ENCODE peak calls at places on chromosomes 6 and 20, in nine cellular contexts. K is endothelial cell of umbilical vein, O is HCT116, J is sigmoid colon, M is Panc1, Y is spleen, U is breast epithelium, I is H1, X is GM23338. F is an unnamed sample. For H3K4me1, the result is how much of the 10 kb centered on the place peaks cover.

GRCh38 chr6:39184906-39185580 is 44.2 kb downstream of the KCNK5 start:
- DNase-seq in K (no peak), Y (no peak), I (no peak), X (no peak), O (no peak), J (peak), U (no peak), M (no peak), F (no peak)

GRCh38 chr6:119110601-119111548 is 32.4 kb upstream of the FAM184A start:
- DNase-seq in O (peak), I (no peak), K (peak), U (no peak), J (no peak), Y (no peak), X (peak), M (peak), F (no peak)

GRCh38 chr20:1863296-1863695 is 31.9 kb upstream of the SIRPA start:
- DNase-seq in O (no peak), U (no peak), Y (no peak), I (no peak), X (no peak), M (no peak), J (no peak), K (no peak), F (no peak)

GRCh38 chr6:257774-258173 is 34.5 kb upstream of the DUSP22 start:
- DNase-seq in Y (no peak), U (no peak), O (no peak), M (no peak), K (no peak), J (no peak), X (no peak), I (no peak), F (no peak)

GRCh38 chr6:47116616-47117015 is 74.5 kb upstream of the ADGRF1 start:
- DNase-seq in I (no peak), Y (no peak), O (no peak), M (no peak), K (no peak), J (no peak), U (no peak), X (no peak), F (no peak)

GRCh38 chr6:163324326-163324927 is 90.1 kb upstream of the QKI start:
- DNase-seq in U (no peak), M (no peak), J (no peak), I (no peak), X (no peak), O (no peak), K (no peak), Y (no peak), F (no peak)

GRCh38 chr6:73585566-73586415 is 65.0 kb upstream of the EEF1A1 start:
- DNase-seq in I (no peak), J (no peak), K (peak), X (peak), Y (no peak), M (peak), O (peak), U (no peak), F (no peak)

GRCh38 chr6:107122748-107123147 is 7.4 kb upstream of the BEND3 start:
- DNase-seq in J (no peak), Y (no peak), O (no peak), U (no peak), M (no peak), K (no peak), I (no peak), X (no peak), F (no peak)

GRCh38 chr6:74851598-74851997 is 354.3 kb downstream of the COL12A1 start:
- DNase-seq in M (no peak), Y (no peak), K (no peak), X (no peak), J (no peak), U (no peak), I (no peak), O (no peak), F (no peak)

GRCh38 chr6:70415247-70415646 is 1.9 kb downstream of the FAM135A start:
- DNase-seq in X (no peak), M (no peak), I (no peak), J (no peak), O (no peak), U (no peak), K (no peak), Y (no peak), F (no peak)

GRCh38 chr6:130396722-130397121 is 30.9 kb downstream of the TMEM200A start:
- DNase-seq in I (no peak), K (no peak), X (no peak), Y (no peak), U (no peak), J (no peak), M (no peak), O (no peak), F (no peak)

GRCh38 chr6:146693342-146693741 is 94.6 kb downstream of the ADGB start:
- DNase-seq in Y (no peak), I (no peak), K (no peak), O (no peak), M (no peak), U (no peak), X (no peak), J (no peak), F (no peak)

GRCh38 chr20:46967647-46968046 is 73.0 kb downstream of the EYA2 start:
- DNase-seq in J (no peak), Y (peak), X (no peak), I (no peak), U (no peak), O (no peak), M (no peak), K (no peak), F (no peak)

GRCh38 chr6:25448965-25449538 is 169.9 kb downstream of the CARMIL1 start:
- DNase-seq in U (no peak), M (no peak), Y (no peak), J (no peak), K (no peak), O (no peak), I (no peak), X (peak), F (no peak)

GRCh38 chr6:39964094-39964493 is 29.8 kb upstream of the MOCS1 start:
- DNase-seq in X (peak), U (no peak), M (no peak), K (no peak), O (no peak), Y (no peak), I (no peak), J (no peak), F (no peak)

GRCh38 chr6:108477034-108477433 is 83.7 kb upstream of the FOXO3 start:
- DNase-seq in K (no peak), Y (no peak), U (no peak), J (no peak), M (no peak), O (no peak), X (no peak), I (no peak), F (no peak)

GRCh38 chr6:51844391-51844735 is 243.1 kb downstream of the PKHD1 start:
- DNase-seq in J (no peak), X (peak), M (no peak), I (no peak), O (no peak), U (no peak), K (no peak), Y (no peak), F (no peak)

GRCh38 chr6:151475653-151476523 is 17.9 kb upstream of the CCDC170 start:
- DNase-seq in I (peak), K (peak), X (peak), J (no peak), O (peak), U (no peak), Y (no peak), M (peak), F (no peak)

GRCh38 chr20:33604084-33604990 is 57.8 kb upstream of the C20orf144 start:
- DNase-seq in O (no peak), Y (no peak), J (no peak), I (no peak), K (no peak), M (no peak), X (no peak), U (no peak), F (no peak)

GRCh38 chr6:18412644-18413043 is 25.5 kb downstream of the RNF144B start:
- DNase-seq in X (no peak), M (no peak), J (no peak), O (no peak), Y (no peak), U (no peak), K (no peak), I (no peak), F (no peak)

GRCh38 chr6:22956029-22956715 is 386.8 kb downstream of the HDGFL1 start:
- DNase-seq in J (no peak), O (no peak), M (no peak), X (no peak), K (no peak), I (no peak), U (no peak), Y (no peak), F (no peak)

GRCh38 chr6:5671162-5671561 is 335.6 kb downstream of the NRN1 start:
- DNase-seq in J (no peak), U (no peak), M (no peak), K (no peak), Y (no peak), I (no peak), X (no peak), O (no peak), F (no peak)

GRCh38 chr20:45294659-45295058 is 12.0 kb upstream of the RBPJL start:
- DNase-seq in J (no peak), U (no peak), I (no peak), M (no peak), O (no peak), Y (no peak), X (no peak), K (no peak), F (no peak)

GRCh38 chr6:1906625-1907024 is 296.9 kb downstream of the FOXC1 start:
- DNase-seq in I (no peak), J (no peak), O (no peak), X (no peak), U (no peak), K (no peak), M (no peak), Y (no peak), F (no peak)

GRCh38 chr20:13458860-13459451 is 179.8 kb downstream of the TASP1 start:
- DNase-seq in O (peak), I (no peak), M (peak), K (peak), J (no peak), U (no peak), Y (no peak), X (peak), F (no peak)

GRCh38 chr6:167553716-167554115 is 228.8 kb downstream of the TTLL2 start:
- DNase-seq in X (no peak), K (no peak), Y (no peak), U (no peak), O (no peak), J (no peak), M (no peak), I (no peak), F (no peak)

GRCh38 chr6:100506651-100507050 is 41.9 kb upstream of the SIM1 start:
- DNase-seq in O (no peak), M (no peak), Y (no peak), X (no peak), U (no peak), J (no peak), K (peak), I (no peak), F (no peak)

GRCh38 chr20:33075281-33075680 is 4.2 kb upstream of the BPIFB4 start:
- DNase-seq in U (no peak), J (no peak), K (no peak), M (no peak), X (no peak), O (no peak), I (no peak), Y (peak), F (no peak)

GRCh38 chr6:40626886-40627285 is 39.7 kb upstream of the LRFN2 start:
- DNase-seq in U (no peak), O (no peak), Y (no peak), I (no peak), X (no peak), M (no peak), K (no peak), J (no peak), F (no peak)

GRCh38 chr6:35775031-35775430 is 1.4 kb upstream of the CLPSL2 start:
- DNase-seq in O (no peak), M (no peak), Y (no peak), J (no peak), X (no peak), I (no peak), U (peak), K (peak), F (no peak)

GRCh38 chr6:90194371-90194841 is 102.2 kb downstream of the BACH2 start:
- DNase-seq in J (no peak), O (no peak), Y (no peak), U (no peak), K (peak), I (no peak), M (no peak), X (no peak), F (no peak)
- TF ChIP-seq POLR2AphosphoS5 in J (no peak), O (no peak), Y (no peak), U (no peak), K (no peak), I (no peak), M (no peak), X (no peak), F (no peak)

GRCh38 chr6:30883476-30883742 is 910 bp upstream of the DDR1 start:
- DNase-seq in X (no peak), Y (no peak), K (no peak), U (no peak), J (no peak), M (no peak), O (no peak), I (no peak), F (no peak)
- H3K4me1 ChIP-seq in X (half or more), Y (half or more), K (under half), U (under half), J (under half), M (under half), O (half or more), I (half or more), F (half or more)

GRCh38 chr6:87793340-87793739 is 91.3 kb upstream of the AKIRIN2 start:
- DNase-seq in J (no peak), K (no peak), Y (no peak), U (no peak), O (no peak), I (no peak), M (no peak), X (no peak), F (no peak)
- TF ChIP-seq POLR2AphosphoS5 in J (no peak), K (no peak), Y (no peak), U (no peak), O (no peak), I (no peak), M (no peak), X (no peak), F (no peak)

DNA sequence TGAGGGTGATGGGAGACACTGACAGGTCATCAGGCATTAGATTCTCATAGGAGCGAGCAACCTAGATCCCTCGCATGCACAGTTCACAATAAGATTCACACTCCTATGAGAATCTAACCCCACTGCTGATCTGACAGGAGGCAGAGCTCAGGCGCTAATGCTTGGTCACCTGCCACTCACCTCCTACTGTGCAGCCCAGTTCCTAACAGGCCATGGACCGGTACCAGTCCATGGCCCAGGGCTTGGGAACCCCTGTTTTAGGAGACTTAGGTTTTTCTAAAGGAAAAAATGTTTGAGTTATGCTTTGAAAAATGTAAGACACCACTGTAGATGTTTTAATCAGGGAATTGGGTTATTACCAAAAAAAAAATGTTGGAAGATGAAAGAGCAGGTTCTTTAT is 6.7 kb downstream of the HLA-E start:
- DNase-seq in X (no peak), U (no peak), O (no peak), J (no peak), Y (no peak), K (no peak), I (no peak), M (no peak), F (no peak)
- H3K4me1 ChIP-seq in X (under half), U (under half), O (under half), J (under half), Y (half or more), K (under half), I (under half), M (under half), F (under half)

DNA sequence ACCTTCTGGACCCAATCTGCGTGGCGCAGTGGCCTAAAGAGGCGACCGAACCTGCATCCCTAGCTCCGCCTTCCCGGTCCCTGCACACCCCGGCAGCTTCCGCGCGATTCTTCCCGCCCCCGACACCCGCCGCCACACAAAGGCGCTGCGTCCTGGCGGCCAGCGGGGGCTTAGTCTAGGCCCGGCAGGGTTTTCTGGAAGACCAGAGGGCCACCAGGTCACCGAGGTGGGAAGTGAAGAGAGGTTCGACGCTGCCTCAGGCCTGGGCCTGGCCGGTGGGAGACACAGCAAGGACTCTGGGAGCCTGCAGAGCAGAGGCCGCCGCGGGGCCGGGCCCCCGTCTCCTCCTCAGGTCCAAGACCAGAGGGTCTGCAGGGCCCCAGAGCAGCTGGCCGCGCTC is 154.9 kb downstream of the OR2B2 start:
- DNase-seq in I (peak), Y (peak), O (no peak), K (no peak), M (no peak), J (no peak), X (peak), U (no peak), F (peak)
- TF ChIP-seq POLR2AphosphoS5 in I (no peak), Y (peak), O (no peak), K (no peak), M (no peak), J (no peak), X (peak), U (no peak), F (no peak)

DNA sequence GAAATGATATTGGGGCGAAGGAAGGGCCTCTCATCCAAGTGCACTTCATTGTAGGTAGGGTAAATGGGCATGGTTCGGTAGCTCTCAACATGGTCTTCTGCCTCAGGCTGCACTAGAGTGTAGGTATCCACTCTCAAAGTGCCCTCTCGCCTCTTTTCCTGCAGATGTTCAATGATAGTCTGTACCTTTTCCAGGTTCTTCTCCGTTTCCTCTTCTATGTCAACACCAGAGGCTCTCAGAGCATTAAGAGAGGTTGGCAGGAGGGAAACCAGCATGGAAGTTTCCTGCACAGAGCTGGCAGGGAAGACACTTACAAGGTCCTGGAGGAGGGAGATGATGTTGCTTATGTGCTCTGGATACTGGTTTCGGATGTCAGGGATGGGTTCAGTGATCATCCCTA is 7.1 kb downstream of the ZNFX1 start:
- DNase-seq in Y (no peak), J (no peak), X (no peak), O (no peak), U (no peak), K (no peak), M (no peak), I (no peak), F (no peak)
- H3K4me1 ChIP-seq in Y (half or more), J (under half), X (under half), O (under half), U (under half), K (under half), M (under half), I (under half), F (half or more)

DNA sequence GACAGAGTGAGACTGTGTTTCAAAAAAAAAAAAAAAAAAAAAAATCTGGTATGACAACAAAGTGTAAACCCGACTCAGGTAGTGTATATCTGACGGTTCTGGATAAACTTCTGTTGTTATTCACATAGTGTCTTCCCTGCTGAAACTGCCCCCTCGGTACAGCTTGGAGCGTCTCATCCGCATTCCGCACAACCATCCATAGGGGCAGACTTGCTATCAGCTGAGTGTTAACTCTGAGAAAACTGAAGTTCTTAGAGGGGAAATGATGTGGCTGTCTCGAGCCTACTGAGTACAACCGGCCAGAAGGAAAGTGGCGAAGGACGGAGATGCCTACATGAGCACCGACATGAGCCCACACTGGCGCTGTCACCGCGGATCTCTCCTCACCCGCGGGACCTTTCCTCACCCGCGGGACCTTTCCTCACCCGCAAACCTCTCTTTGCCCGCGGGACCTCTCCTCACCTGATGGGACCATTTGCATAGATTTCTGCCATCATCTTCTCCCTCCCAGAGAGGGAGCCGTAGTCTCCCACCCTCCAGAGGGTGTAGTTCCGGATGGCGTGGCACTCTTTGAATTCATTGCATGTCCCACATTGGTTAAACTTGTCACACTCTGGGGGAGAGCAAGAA is 9.8 kb downstream of the CTSZ start:
- DNase-seq in K (no peak), O (no peak), U (no peak), Y (no peak), X (peak), I (no peak), J (no peak), M (no peak), F (no peak)
- TF ChIP-seq POLR2AphosphoS5 in K (no peak), O (no peak), U (no peak), Y (peak), X (no peak), I (no peak), J (no peak), M (no peak), F (no peak)

DNA sequence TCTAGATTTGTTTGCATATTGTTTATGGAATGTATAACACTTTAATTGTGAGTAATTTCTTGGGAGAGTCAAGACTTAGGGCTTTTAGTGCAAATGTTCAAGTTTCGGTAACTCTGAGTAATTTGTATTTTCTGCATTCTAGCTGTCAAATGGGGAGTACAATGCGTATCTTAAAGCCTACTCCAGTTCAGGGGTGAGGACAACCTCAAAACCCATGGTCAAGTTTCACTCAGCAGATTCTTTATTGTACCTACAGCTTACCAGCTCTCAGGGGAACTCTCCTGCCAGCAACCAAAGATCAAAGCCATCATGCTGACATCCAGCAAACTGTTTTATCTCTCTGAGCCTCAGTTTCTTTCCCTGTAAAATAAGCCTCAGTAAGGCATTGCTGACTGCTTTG is 458.6 kb upstream of the JARID2 start:
- DNase-seq in U (no peak), O (no peak), J (no peak), I (no peak), X (no peak), M (no peak), K (no peak), Y (no peak), F (no peak)
- H3K4me1 ChIP-seq in U (under half), O (under half), J (under half), I (under half), X (under half), M (under half), K (under half), Y (under half), F (under half)

GRCh38 chr6:170344631-170345576 is 38.3 kb downstream of the FAM120B start:
- DNase-seq in M (no peak), K (peak), I (no peak), X (no peak), O (peak), J (no peak), Y (no peak), U (no peak), F (no peak)
- TF ChIP-seq POLR2AphosphoS5 in M (no peak), K (no peak), I (no peak), X (no peak), O (no peak), J (no peak), Y (no peak), U (no peak), F (no peak)

F was measured in vagina.